ENCODE peak calls at places on chromosomes 12 and 14, in five cellular contexts. One of them, this sample, is unnamed.

GRCh38 chr14:99122521-99123125 is 149.4 kb downstream of the BCL11B start:
- DNase-seq in ascending aorta: no peak
- DNase-seq in RWPE1: no peak
- DNase-seq in mesendoderm: peak
- DNase-seq in mammary epithelial cell: no peak
- DNase-seq in this sample: no peak

GRCh38 chr12:62434504-62435336 is 31.9 kb upstream of the MON2 start:
- DNase-seq in RWPE1: peak
- DNase-seq in mammary epithelial cell: no peak
- DNase-seq in mesendoderm: no peak
- DNase-seq in ascending aorta: no peak
- DNase-seq in this sample: no peak

GRCh38 chr12:752673-753400 is 458 bp downstream of the WNK1 start:
- DNase-seq in mesendoderm: peak
- DNase-seq in RWPE1: no peak
- DNase-seq in mammary epithelial cell: peak
- DNase-seq in ascending aorta: no peak
- DNase-seq in this sample: no peak

GRCh38 chr12:96811083-96811482 is 96.0 kb upstream of the NEDD1 start:
- DNase-seq in mammary epithelial cell: peak
- DNase-seq in RWPE1: peak
- DNase-seq in mesendoderm: peak
- DNase-seq in ascending aorta: no peak
- DNase-seq in this sample: peak

GRCh38 chr12:105234197-105234596 is 1.8 kb downstream of the APPL2 start:
- DNase-seq in mammary epithelial cell: no peak
- DNase-seq in RWPE1: no peak
- DNase-seq in mesendoderm: no peak
- DNase-seq in ascending aorta: no peak
- DNase-seq in this sample: no peak

GRCh38 chr14:105495101-105495989 is 4.3 kb downstream of the TEDC1 start:
- DNase-seq in mesendoderm: no peak
- DNase-seq in RWPE1: no peak
- DNase-seq in mammary epithelial cell: no peak
- DNase-seq in ascending aorta: no peak
- DNase-seq in this sample: no peak

GRCh38 chr12:76259660-76260389 is 88.4 kb downstream of the BBS10 start:
- DNase-seq in RWPE1: peak
- DNase-seq in ascending aorta: no peak
- DNase-seq in mesendoderm: peak
- DNase-seq in mammary epithelial cell: peak
- DNase-seq in this sample: peak

GRCh38 chr12:70106347-70106746 is 136.9 kb upstream of the CNOT2 start:
- DNase-seq in mesendoderm: no peak
- DNase-seq in mammary epithelial cell: no peak
- DNase-seq in ascending aorta: no peak
- DNase-seq in RWPE1: no peak
- DNase-seq in this sample: no peak

GRCh38 chr14:98210045-98210678 is 1061.8 kb downstream of the BCL11B start:
- DNase-seq in mammary epithelial cell: no peak
- DNase-seq in mesendoderm: peak
- DNase-seq in RWPE1: no peak
- DNase-seq in ascending aorta: no peak
- DNase-seq in this sample: no peak

GRCh38 chr14:52733824-52734223 is 3.9 kb downstream of the STYX start:
- DNase-seq in ascending aorta: no peak
- DNase-seq in RWPE1: no peak
- DNase-seq in mammary epithelial cell: no peak
- DNase-seq in mesendoderm: peak
- DNase-seq in this sample: no peak

GRCh38 chr12:119802472-119802871 is 74.6 kb downstream of the CIT start:
- DNase-seq in RWPE1: no peak
- DNase-seq in mammary epithelial cell: no peak
- DNase-seq in mesendoderm: peak
- DNase-seq in ascending aorta: no peak
- DNase-seq in this sample: no peak

GRCh38 chr14:65169351-65169750 is 67.0 kb upstream of the MAX start:
- DNase-seq in mesendoderm: no peak
- DNase-seq in mammary epithelial cell: peak
- DNase-seq in RWPE1: no peak
- DNase-seq in ascending aorta: no peak
- DNase-seq in this sample: peak

GRCh38 chr12:32139064-32139421 is 32.4 kb downstream of the BICD1 start:
- DNase-seq in RWPE1: no peak
- DNase-seq in mesendoderm: peak
- DNase-seq in ascending aorta: no peak
- DNase-seq in mammary epithelial cell: no peak
- DNase-seq in this sample: no peak

GRCh38 chr14:78967111-78967809 is 797.1 kb downstream of the NRXN3 start:
- DNase-seq in mammary epithelial cell: no peak
- DNase-seq in ascending aorta: no peak
- DNase-seq in RWPE1: no peak
- DNase-seq in mesendoderm: no peak
- DNase-seq in this sample: peak

GRCh38 chr14:82759691-82760090 is 1226.0 kb upstream of the SEL1L start:
- DNase-seq in ascending aorta: no peak
- DNase-seq in RWPE1: no peak
- DNase-seq in mammary epithelial cell: no peak
- DNase-seq in mesendoderm: no peak
- DNase-seq in this sample: no peak

GRCh38 chr14:37970696-37971095 is 237.0 kb upstream of the SSTR1 start:
- DNase-seq in ascending aorta: no peak
- DNase-seq in mesendoderm: no peak
- DNase-seq in RWPE1: no peak
- DNase-seq in mammary epithelial cell: no peak
- DNase-seq in this sample: no peak

GRCh38 chr14:54711812-54712211 is 144.9 kb downstream of the SAMD4A start:
- DNase-seq in RWPE1: no peak
- DNase-seq in ascending aorta: no peak
- DNase-seq in mesendoderm: no peak
- DNase-seq in mammary epithelial cell: no peak
- DNase-seq in this sample: no peak

GRCh38 chr12:107914460-107914977 is 140.0 kb downstream of the ASCL4 start:
- DNase-seq in ascending aorta: no peak
- DNase-seq in mammary epithelial cell: no peak
- DNase-seq in mesendoderm: no peak
- DNase-seq in RWPE1: no peak
- DNase-seq in this sample: no peak

GRCh38 chr12:115160290-115161108 is 476.5 kb upstream of the TBX3 start:
- DNase-seq in RWPE1: no peak
- DNase-seq in mammary epithelial cell: no peak
- DNase-seq in ascending aorta: no peak
- DNase-seq in mesendoderm: no peak
- DNase-seq in this sample: no peak

GRCh38 chr14:54002653-54003052 is 46.0 kb upstream of the BMP4 start:
- DNase-seq in ascending aorta: no peak
- DNase-seq in mesendoderm: no peak
- DNase-seq in mammary epithelial cell: no peak
- DNase-seq in RWPE1: no peak
- DNase-seq in this sample: peak

GRCh38 chr14:81125536-81125935 is 95.2 kb downstream of the GTF2A1 start:
- DNase-seq in mammary epithelial cell: no peak
- DNase-seq in ascending aorta: no peak
- DNase-seq in mesendoderm: no peak
- DNase-seq in RWPE1: no peak
- DNase-seq in this sample: no peak

GRCh38 chr14:85415015-85415712 is 114.8 kb upstream of the FLRT2 start:
- DNase-seq in RWPE1: peak
- DNase-seq in ascending aorta: no peak
- DNase-seq in mammary epithelial cell: peak
- DNase-seq in mesendoderm: peak
- DNase-seq in this sample: peak

GRCh38 chr12:22396735-22397134 is 62.2 kb upstream of the ST8SIA1 start:
- DNase-seq in mesendoderm: no peak
- DNase-seq in mammary epithelial cell: no peak
- DNase-seq in RWPE1: no peak
- DNase-seq in ascending aorta: no peak
- DNase-seq in this sample: no peak

GRCh38 chr14:92922883-92923743 is at the start of gene CHGA:
- DNase-seq in mesendoderm: peak
- DNase-seq in RWPE1: peak
- DNase-seq in mammary epithelial cell: peak
- DNase-seq in ascending aorta: no peak
- DNase-seq in this sample: no peak

GRCh38 chr12:131700271-131700670 is 10.6 kb upstream of the SFSWAP start:
- DNase-seq in RWPE1: no peak
- DNase-seq in mesendoderm: no peak
- DNase-seq in mammary epithelial cell: no peak
- DNase-seq in ascending aorta: no peak
- DNase-seq in this sample: no peak

GRCh38 chr12:896031-896430 is 53.5 kb downstream of the RAD52 start:
- DNase-seq in mesendoderm: no peak
- DNase-seq in mammary epithelial cell: no peak
- DNase-seq in ascending aorta: no peak
- DNase-seq in RWPE1: no peak
- DNase-seq in this sample: no peak

GRCh38 chr12:102521662-102522277 is 41.4 kb upstream of the IGF1 start:
- DNase-seq in mesendoderm: no peak
- DNase-seq in mammary epithelial cell: no peak
- DNase-seq in RWPE1: no peak
- DNase-seq in ascending aorta: no peak
- DNase-seq in this sample: no peak

GRCh38 chr12:28568709-28569108 is 378.5 kb downstream of the CCDC91 start:
- DNase-seq in ascending aorta: no peak
- DNase-seq in RWPE1: no peak
- DNase-seq in mesendoderm: no peak
- DNase-seq in mammary epithelial cell: no peak
- DNase-seq in this sample: no peak

GRCh38 chr14:49623387-49623786 is 2.8 kb downstream of the MGAT2 start:
- DNase-seq in RWPE1: no peak
- DNase-seq in ascending aorta: no peak
- DNase-seq in mesendoderm: no peak
- DNase-seq in mammary epithelial cell: no peak
- DNase-seq in this sample: no peak

GRCh38 chr14:49622022-49622607 is 1.5 kb downstream of the MGAT2 start:
- DNase-seq in ascending aorta: no peak
- DNase-seq in mammary epithelial cell: no peak
- DNase-seq in mesendoderm: no peak
- DNase-seq in RWPE1: no peak
- DNase-seq in this sample: no peak

GRCh38 chr14:49620182-49621113 is at the start of the genes MGAT2 and RPL36AL:
- DNase-seq in mammary epithelial cell: peak
- DNase-seq in RWPE1: peak
- DNase-seq in mesendoderm: peak
- DNase-seq in ascending aorta: peak
- DNase-seq in this sample: peak

GRCh38 chr14:49621114-49621881 is 699 bp downstream of the MGAT2 start:
- DNase-seq in ascending aorta: no peak
- DNase-seq in mammary epithelial cell: no peak
- DNase-seq in mesendoderm: peak
- DNase-seq in RWPE1: no peak
- DNase-seq in this sample: no peak

GRCh38 chr14:49623941-49624806 is 3.6 kb downstream of the MGAT2 start:
- DNase-seq in mesendoderm: no peak
- DNase-seq in ascending aorta: no peak
- DNase-seq in mammary epithelial cell: peak
- DNase-seq in RWPE1: peak
- DNase-seq in this sample: peak
- H3K27ac ChIP-seq in mesendoderm: no peak
- H3K27ac ChIP-seq in ascending aorta: peak
- H3K27ac ChIP-seq in mammary epithelial cell: peak
- H3K27ac ChIP-seq in RWPE1: peak
- H3K27ac ChIP-seq in this sample: peak

DNA sequence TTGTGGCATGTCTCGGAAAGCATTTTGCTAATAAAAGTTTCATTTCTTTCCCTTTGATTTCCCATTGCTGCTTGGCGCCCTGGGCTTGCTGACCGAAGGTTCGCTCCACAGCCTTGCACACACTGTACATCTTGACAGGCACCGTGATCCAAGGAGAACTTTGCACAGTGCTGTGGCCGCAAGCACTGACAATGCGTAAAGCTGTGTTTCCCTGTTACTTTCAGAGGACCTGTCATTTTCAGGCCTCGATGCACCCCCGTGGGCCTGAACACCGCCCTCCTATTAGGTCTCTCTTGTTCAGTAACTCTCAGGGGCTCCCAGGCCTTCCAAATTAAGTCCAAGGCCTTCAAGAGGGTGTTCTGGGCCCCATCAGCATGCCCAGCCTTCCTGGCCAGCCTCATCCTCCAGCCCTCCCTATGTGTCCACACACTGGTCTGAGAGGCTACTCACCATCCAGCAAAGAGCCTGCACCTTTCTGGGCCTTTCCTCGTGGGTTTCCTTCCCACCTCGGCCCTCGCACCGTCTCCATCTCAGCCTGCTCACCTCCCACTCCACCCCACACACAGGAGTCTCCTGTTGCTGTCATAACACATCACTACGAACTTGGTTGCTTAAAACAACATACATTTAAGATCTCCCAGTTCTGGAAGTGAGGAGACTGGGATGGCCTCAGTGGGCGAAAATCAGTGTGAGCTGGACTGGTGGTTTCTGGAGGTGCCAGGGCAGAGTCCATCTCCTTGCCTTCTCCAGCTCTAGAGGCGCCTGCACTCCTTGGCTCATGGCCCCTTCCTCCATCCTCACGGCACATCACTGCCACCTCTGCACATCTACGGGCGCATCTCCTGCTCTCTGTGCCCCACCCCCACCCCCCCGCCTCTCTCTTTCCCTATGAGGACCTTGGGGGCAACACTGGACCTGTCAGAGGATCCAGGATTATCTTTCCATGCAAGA is 63.1 kb upstream of the DIO3 start:
- DNase-seq in mammary epithelial cell: no peak
- DNase-seq in mesendoderm: no peak
- DNase-seq in RWPE1: no peak
- DNase-seq in ascending aorta: no peak
- DNase-seq in this sample: no peak
- H3K27ac ChIP-seq in mammary epithelial cell: no peak
- H3K27ac ChIP-seq in mesendoderm: no peak
- H3K27ac ChIP-seq in RWPE1: no peak
- H3K27ac ChIP-seq in ascending aorta: no peak
- H3K27ac ChIP-seq in this sample: no peak

GRCh38 chr12:57756406-57757341 is 1.8 kb downstream of the MARCHF9 start:
- DNase-seq in mesendoderm: peak
- DNase-seq in mammary epithelial cell: no peak
- DNase-seq in ascending aorta: no peak
- DNase-seq in RWPE1: peak
- DNase-seq in this sample: no peak
- H3K27ac ChIP-seq in mesendoderm: no peak
- H3K27ac ChIP-seq in mammary epithelial cell: no peak
- H3K27ac ChIP-seq in ascending aorta: no peak
- H3K27ac ChIP-seq in RWPE1: no peak
- H3K27ac ChIP-seq in this sample: no peak

DNA sequence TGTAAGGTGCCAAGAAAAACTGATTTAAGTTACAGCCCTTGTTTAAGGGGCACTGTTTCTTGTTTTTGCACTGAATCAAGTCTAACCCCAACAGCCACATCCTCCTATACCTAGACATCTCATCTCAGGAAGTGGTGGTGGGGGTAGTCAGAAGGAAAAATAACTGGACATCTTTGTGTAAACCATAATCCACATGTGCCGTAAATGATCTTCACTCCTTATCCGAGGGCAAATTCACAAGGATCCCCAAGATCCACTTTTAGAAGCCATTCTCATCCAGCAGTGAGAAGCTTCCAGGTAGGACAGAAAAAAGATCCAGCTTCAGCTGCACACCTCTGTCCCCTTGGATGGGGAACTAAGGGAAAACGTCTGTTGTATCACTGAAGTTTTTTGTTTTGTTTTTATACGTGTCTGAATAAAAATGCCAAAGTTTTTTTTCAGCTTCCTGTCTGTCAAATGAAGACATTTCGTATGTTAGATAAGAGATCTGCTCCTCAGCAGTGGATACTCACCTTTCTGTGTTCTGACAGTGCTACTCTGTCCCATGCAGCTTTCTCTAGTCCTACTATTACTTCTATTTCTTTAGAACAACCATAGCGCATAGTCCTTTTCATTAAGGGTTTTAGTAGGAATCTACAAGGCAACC is 1.2 kb upstream of the PA2G4 start:
- DNase-seq in ascending aorta: no peak
- DNase-seq in RWPE1: no peak
- DNase-seq in mammary epithelial cell: no peak
- DNase-seq in mesendoderm: no peak
- DNase-seq in this sample: no peak
- H3K27ac ChIP-seq in ascending aorta: peak
- H3K27ac ChIP-seq in RWPE1: no peak
- H3K27ac ChIP-seq in mammary epithelial cell: peak
- H3K27ac ChIP-seq in mesendoderm: no peak
- H3K27ac ChIP-seq in this sample: no peak

This sample was measured in foreskin keratinocyte.